ENCODE peak calls at places on chromosomes 13 and 19, in seven cellular contexts. One of them, this sample, is unnamed.

GRCh38 chr13:30463820-30464495 is 1.8 kb downstream of the HMGB1 start:
- DNase-seq in activated T-helper 1 cell treated with Interleukin-2 at 50 U/mL for 16 hours: peak; percentile 60
- DNase-seq in esophagus squamous epithelium: peak; percentile 12
- DNase-seq in C1 segment of cervical spinal cord: peak; percentile 76
- DNase-seq in natural killer cell: no peak
- DNase-seq in posterior vena cava: peak; percentile 89
- DNase-seq in caudate nucleus: peak; percentile 46
- DNase-seq in this sample: no peak

GRCh38 chr13:28640861-28641599 is 17.9 kb upstream of the POMP start:
- DNase-seq in activated T-helper 1 cell treated with Interleukin-2 at 50 U/mL for 16 hours: no peak
- DNase-seq in esophagus squamous epithelium: no peak
- DNase-seq in C1 segment of cervical spinal cord: no peak
- DNase-seq in natural killer cell: no peak
- DNase-seq in posterior vena cava: no peak
- DNase-seq in caudate nucleus: no peak
- DNase-seq in this sample: no peak

GRCh38 chr13:67769987-67770341 is 539.8 kb upstream of the PCDH9 start:
- DNase-seq in activated T-helper 1 cell treated with Interleukin-2 at 50 U/mL for 16 hours: no peak
- DNase-seq in esophagus squamous epithelium: no peak
- DNase-seq in C1 segment of cervical spinal cord: no peak
- DNase-seq in natural killer cell: no peak
- DNase-seq in posterior vena cava: no peak
- DNase-seq in caudate nucleus: no peak
- DNase-seq in this sample: no peak

GRCh38 chr19:3879656-3880055 is 829 bp upstream of the ATCAY start:
- DNase-seq in activated T-helper 1 cell treated with Interleukin-2 at 50 U/mL for 16 hours: no peak
- DNase-seq in esophagus squamous epithelium: no peak
- DNase-seq in C1 segment of cervical spinal cord: no peak
- DNase-seq in natural killer cell: no peak
- DNase-seq in posterior vena cava: no peak
- DNase-seq in caudate nucleus: no peak
- DNase-seq in this sample: no peak

GRCh38 chr19:54162241-54162805 is 2.8 kb upstream of the LENG1 start:
- DNase-seq in activated T-helper 1 cell treated with Interleukin-2 at 50 U/mL for 16 hours: peak; percentile 63
- DNase-seq in esophagus squamous epithelium: peak; percentile 50
- DNase-seq in C1 segment of cervical spinal cord: peak; percentile 29
- DNase-seq in natural killer cell: peak; percentile 74
- DNase-seq in posterior vena cava: peak; percentile 96
- DNase-seq in caudate nucleus: no peak
- DNase-seq in this sample: peak; percentile 41

GRCh38 chr19:28242317-28242927 is 970.5 kb downstream of the UQCRFS1 start:
- DNase-seq in activated T-helper 1 cell treated with Interleukin-2 at 50 U/mL for 16 hours: no peak
- DNase-seq in esophagus squamous epithelium: no peak
- DNase-seq in C1 segment of cervical spinal cord: no peak
- DNase-seq in natural killer cell: no peak
- DNase-seq in posterior vena cava: no peak
- DNase-seq in caudate nucleus: no peak
- DNase-seq in this sample: peak; percentile 1

GRCh38 chr13:112143046-112143752 is 76.2 kb downstream of the SOX1 start:
- DNase-seq in activated T-helper 1 cell treated with Interleukin-2 at 50 U/mL for 16 hours: no peak
- DNase-seq in esophagus squamous epithelium: no peak
- DNase-seq in C1 segment of cervical spinal cord: no peak
- DNase-seq in natural killer cell: no peak
- DNase-seq in posterior vena cava: no peak
- DNase-seq in caudate nucleus: no peak
- DNase-seq in this sample: no peak

GRCh38 chr19:45187421-45188100 is 9.0 kb downstream of the BLOC1S3 start:
- DNase-seq in activated T-helper 1 cell treated with Interleukin-2 at 50 U/mL for 16 hours: no peak
- DNase-seq in esophagus squamous epithelium: no peak
- DNase-seq in C1 segment of cervical spinal cord: no peak
- DNase-seq in natural killer cell: no peak
- DNase-seq in posterior vena cava: no peak
- DNase-seq in caudate nucleus: no peak
- DNase-seq in this sample: no peak

GRCh38 chr13:94329277-94329676 is 150.2 kb downstream of the DCT start:
- DNase-seq in activated T-helper 1 cell treated with Interleukin-2 at 50 U/mL for 16 hours: no peak
- DNase-seq in esophagus squamous epithelium: no peak
- DNase-seq in C1 segment of cervical spinal cord: no peak
- DNase-seq in natural killer cell: no peak
- DNase-seq in posterior vena cava: no peak
- DNase-seq in caudate nucleus: no peak
- DNase-seq in this sample: no peak

GRCh38 chr13:77289844-77290243 is 37.0 kb downstream of the MYCBP2 start:
- DNase-seq in activated T-helper 1 cell treated with Interleukin-2 at 50 U/mL for 16 hours: no peak
- DNase-seq in esophagus squamous epithelium: no peak
- DNase-seq in C1 segment of cervical spinal cord: no peak
- DNase-seq in natural killer cell: no peak
- DNase-seq in posterior vena cava: no peak
- DNase-seq in caudate nucleus: no peak
- DNase-seq in this sample: no peak

GRCh38 chr19:52689804-52690394 is 44.9 kb downstream of the ZNF611 start:
- DNase-seq in activated T-helper 1 cell treated with Interleukin-2 at 50 U/mL for 16 hours: peak; percentile 3
- DNase-seq in esophagus squamous epithelium: no peak
- DNase-seq in C1 segment of cervical spinal cord: peak; percentile 57
- DNase-seq in natural killer cell: no peak
- DNase-seq in posterior vena cava: peak; percentile 86
- DNase-seq in caudate nucleus: no peak
- DNase-seq in this sample: peak; percentile 17

This sample was measured in amygdala.